ENCODE peak calls at places on chromosomes 13 and 19, in four cellular contexts. O is WTC11, Q is A549, S is HepG2. L is an unnamed sample.

GRCh38 chr13:114144606-114145244 is 12.3 kb upstream of the RASA3 start:
- DNase-seq in Q (no peak), S (no peak), O (no peak), L (no peak)

GRCh38 chr13:77176350-77176749 is 149.4 kb upstream of the FBXL3 start:
- DNase-seq in S (peak), Q (no peak), O (no peak), L (peak)

GRCh38 chr13:94660695-94661324 is 51.5 kb downstream of the SOX21 start:
- DNase-seq in S (no peak), O (no peak), Q (peak), L (no peak)

GRCh38 chr13:73607489-73608156 is 526.6 kb downstream of the KLF12 start:
- DNase-seq in O (no peak), Q (no peak), S (peak), L (no peak)

GRCh38 chr13:112615391-112615790 is 27.4 kb upstream of the TUBGCP3 start:
- DNase-seq in S (no peak), Q (no peak), O (no peak), L (no peak)

GRCh38 chr13:110367620-110368019 is 60.5 kb downstream of the COL4A2 start:
- DNase-seq in Q (no peak), S (no peak), O (no peak), L (no peak)

GRCh38 chr13:82593239-82593638 is 1289.0 kb downstream of the SLITRK1 start:
- DNase-seq in Q (no peak), O (no peak), S (no peak), L (no peak)

GRCh38 chr19:1016647-1017114 is 4.2 kb downstream of the TMEM259 start:
- DNase-seq in Q (no peak), O (no peak), S (no peak), L (no peak)

GRCh38 chr13:114281351-114282142 is at the start of gene UPF3A:
- DNase-seq in O (peak), Q (peak), S (peak), L (peak)

GRCh38 chr13:75299913-75300862 is 181.8 kb downstream of the TBC1D4 start:
- DNase-seq in S (no peak), Q (no peak), O (no peak), L (no peak)

GRCh38 chr19:49430678-49431329 is 5.6 kb downstream of the GFY start:
- DNase-seq in O (no peak), Q (no peak), S (no peak), L (peak)

GRCh38 chr13:106560791-106561190 is 7.1 kb downstream of the ARGLU1 start:
- DNase-seq in S (no peak), Q (no peak), O (no peak), L (no peak)

GRCh38 chr13:74871671-74872070 is 610.3 kb downstream of the TBC1D4 start:
- DNase-seq in S (no peak), O (no peak), Q (no peak), L (no peak)

GRCh38 chr13:59823495-59823894 is 340.2 kb downstream of the DIAPH3 start:
- DNase-seq in O (no peak), Q (no peak), S (no peak), L (no peak)

GRCh38 chr13:40470665-40471064 is 195.8 kb downstream of the FOXO1 start:
- DNase-seq in Q (no peak), O (no peak), S (no peak), L (no peak)

GRCh38 chr13:43359536-43359935 is 336.1 kb downstream of the DNAJC15 start:
- DNase-seq in O (no peak), S (no peak), Q (no peak), L (no peak)

GRCh38 chr19:571127-571974 is 1.0 kb upstream of the BSG start:
- DNase-seq in O (peak), Q (no peak), S (peak), L (peak)

GRCh38 chr13:42893346-42893745 is 98.7 kb downstream of the EPSTI1 start:
- DNase-seq in S (no peak), O (no peak), Q (no peak), L (no peak)

GRCh38 chr19:4229179-4229931 is at the start of gene EBI3:
- DNase-seq in S (no peak), O (no peak), Q (no peak), L (peak)

GRCh38 chr13:43245374-43245964 is 222.1 kb downstream of the DNAJC15 start:
- DNase-seq in S (no peak), O (no peak), Q (no peak), L (no peak)

GRCh38 chr13:92074658-92075057 is 676.2 kb downstream of the GPC5 start:
- DNase-seq in Q (no peak), S (peak), O (peak), L (no peak)

GRCh38 chr19:18340990-18341868 is 831 bp downstream of the PGPEP1 start:
- DNase-seq in Q (no peak), O (peak), S (peak), L (peak)

GRCh38 chr13:47598340-47598911 is 402.6 kb downstream of the SUCLA2 start:
- DNase-seq in O (no peak), S (no peak), Q (no peak), L (no peak)

GRCh38 chr13:84137292-84137691 is 255.0 kb upstream of the SLITRK1 start:
- DNase-seq in O (no peak), Q (no peak), S (no peak), L (no peak)

GRCh38 chr13:98372886-98373285 is 195.8 kb upstream of the RNF113B start:
- DNase-seq in Q (no peak), S (no peak), O (no peak), L (no peak)

GRCh38 chr19:9848060-9848459 is 12.9 kb downstream of the PIN1 start:
- DNase-seq in Q (no peak), S (no peak), O (peak), L (no peak)

GRCh38 chr19:6802336-6803035 is 30.0 kb downstream of the VAV1 start:
- DNase-seq in O (no peak), S (no peak), Q (peak), L (no peak)

GRCh38 chr13:22000191-22000590 is 329.3 kb downstream of the FGF9 start:
- DNase-seq in S (no peak), Q (no peak), O (no peak), L (no peak)

GRCh38 chr13:21999666-22000065 is 328.8 kb downstream of the FGF9 start:
- DNase-seq in Q (no peak), S (no peak), O (no peak), L (no peak)

GRCh38 chr13:21997726-21998125 is 326.9 kb downstream of the FGF9 start:
- DNase-seq in Q (no peak), S (no peak), O (no peak), L (no peak)

GRCh38 chr13:21996049-21996448 is 325.2 kb downstream of the FGF9 start:
- DNase-seq in Q (no peak), O (no peak), S (no peak), L (no peak)

GRCh38 chr13:21998279-21998678 is 327.4 kb downstream of the FGF9 start:
- DNase-seq in O (no peak), S (peak), Q (no peak), L (no peak)
- TF ChIP-seq NR3C1 in O (no peak), S (no peak), Q (no peak), L (no peak)

GRCh38 chr13:66950666-66951065 is 279.5 kb downstream of the PCDH9 start:
- DNase-seq in S (no peak), O (no peak), Q (no peak), L (no peak)
- TF ChIP-seq NR3C1 in S (no peak), O (no peak), Q (no peak), L (no peak)

GRCh38 chr19:2475018-2475701 is 767 bp upstream of the GADD45B start:
- DNase-seq in S (no peak), Q (no peak), O (peak), L (peak)
- TF ChIP-seq NR3C1 in S (no peak), Q (no peak), O (no peak), L (no peak)

GRCh38 chr19:14015454-14016035 is 9.4 kb upstream of the RFX1 start:
- DNase-seq in Q (no peak), S (peak), O (no peak), L (peak)
- TF ChIP-seq NR3C1 in Q (no peak), S (no peak), O (no peak), L (no peak)

GRCh38 chr13:28408235-28408848 is 86.6 kb downstream of the FLT1 start:
- DNase-seq in S (no peak), Q (no peak), O (no peak), L (peak)
- TF ChIP-seq NR3C1 in S (no peak), Q (no peak), O (no peak), L (no peak)